ENCODE peak calls at places on chromosome 21, in ten cellular contexts. L is BJ; H is suprapubic skin; S is foreskin fibroblast; K is cardiac fibroblast; X is AG04450; Y is pancreas; V is CD8-positive, alpha-beta T cell; E is SK-N-SH; U is tibial artery. R is an unnamed sample.

GRCh38 chr21:46116189-46116845 is 18.4 kb downstream of the COL6A2 start:
- DNase-seq in L (no peak), H (peak), S (no peak), K (no peak), X (no peak), Y (no peak), V (no peak), E (peak), U (peak), R (no peak)

GRCh38 chr21:43872549-43873198 is 7.7 kb downstream of the AGPAT3 start:
- DNase-seq in L (no peak), H (no peak), S (no peak), K (no peak), X (no peak), Y (no peak), V (no peak), E (no peak), U (no peak), R (no peak)

GRCh38 chr21:33558777-33559421 is 16.1 kb downstream of the SON start:
- DNase-seq in L (no peak), H (no peak), S (no peak), K (no peak), X (no peak), Y (no peak), V (no peak), E (no peak), U (no peak), R (no peak)

GRCh38 chr21:45938453-45938755 is 43.2 kb upstream of the COL6A1 start:
- DNase-seq in L (no peak), H (no peak), S (no peak), K (no peak), X (no peak), Y (no peak), V (no peak), E (peak), U (no peak), R (no peak)

GRCh38 chr21:45427331-45428271 is 22.6 kb downstream of the COL18A1 start:
- DNase-seq in L (peak), H (no peak), S (peak), K (peak), X (peak), Y (peak), V (no peak), E (no peak), U (peak), R (no peak)

GRCh38 chr21:30718239-30718909 is at the start of gene KRTAP21-3:
- DNase-seq in L (no peak), H (no peak), S (peak), K (no peak), X (no peak), Y (no peak), V (no peak), E (no peak), U (no peak), R (no peak)

GRCh38 chr21:36654796-36655325 is 44.1 kb upstream of the SIM2 start:
- DNase-seq in L (no peak), H (no peak), S (no peak), K (no peak), X (no peak), Y (no peak), V (no peak), E (no peak), U (no peak), R (no peak)

GRCh38 chr21:26405071-26405470 is 168.0 kb downstream of the CYYR1 start:
- DNase-seq in L (no peak), H (no peak), S (peak), K (peak), X (no peak), Y (no peak), V (no peak), E (no peak), U (no peak), R (no peak)

GRCh38 chr21:46100020-46100419 is 2.1 kb downstream of the COL6A2 start:
- DNase-seq in L (no peak), H (no peak), S (no peak), K (no peak), X (no peak), Y (no peak), V (no peak), E (no peak), U (no peak), R (no peak)

GRCh38 chr21:45074818-45075605 is 632 bp downstream of the ADARB1 start:
- DNase-seq in L (no peak), H (no peak), S (peak), K (no peak), X (no peak), Y (peak), V (no peak), E (peak), U (no peak), R (no peak)

GRCh38 chr21:31203371-31204054 is 140.5 kb downstream of the TIAM1 start:
- DNase-seq in L (no peak), H (no peak), S (peak), K (peak), X (no peak), Y (no peak), V (no peak), E (no peak), U (no peak), R (no peak)

GRCh38 chr21:38486221-38486620 is 12.1 kb downstream of the ERG start:
- DNase-seq in L (no peak), H (no peak), S (peak), K (peak), X (peak), Y (no peak), V (no peak), E (no peak), U (no peak), R (no peak)

GRCh38 chr21:37673801-37674575 is 242.3 kb downstream of the KCNJ6 start:
- DNase-seq in L (no peak), H (no peak), S (no peak), K (no peak), X (no peak), Y (no peak), V (no peak), E (no peak), U (no peak), R (no peak)

GRCh38 chr21:46425061-46425460 is 33.6 kb upstream of the DIP2A start:
- DNase-seq in L (no peak), H (no peak), S (no peak), K (no peak), X (no peak), Y (no peak), V (no peak), E (no peak), U (no peak), R (no peak)

GRCh38 chr21:44329971-44330681 is 9.1 kb downstream of the CFAP410 start:
- DNase-seq in L (no peak), H (no peak), S (no peak), K (no peak), X (no peak), Y (no peak), V (no peak), E (no peak), U (no peak), R (no peak)

GRCh38 chr21:45557611-45558043 is 15.4 kb upstream of the SLC19A1 start:
- DNase-seq in L (no peak), H (peak), S (no peak), K (no peak), X (no peak), Y (no peak), V (no peak), E (no peak), U (no peak), R (no peak)

GRCh38 chr21:44618504-44618903 is 6.6 kb downstream of the KRTAP10-8 start:
- DNase-seq in L (no peak), H (no peak), S (no peak), K (peak), X (no peak), Y (no peak), V (no peak), E (no peak), U (peak), R (peak)

GRCh38 chr21:42469272-42469671 is 26.8 kb downstream of the RSPH1 start:
- DNase-seq in L (no peak), H (no peak), S (no peak), K (no peak), X (no peak), Y (no peak), V (no peak), E (no peak), U (no peak), R (no peak)

GRCh38 chr21:38337793-38338192 is 81.0 kb downstream of the KCNJ15 start:
- DNase-seq in L (no peak), H (peak), S (no peak), K (no peak), X (no peak), Y (no peak), V (no peak), E (no peak), U (no peak), R (no peak)

GRCh38 chr21:45406801-45407628 is 2.0 kb downstream of the COL18A1 start:
- DNase-seq in L (no peak), H (no peak), S (no peak), K (no peak), X (no peak), Y (no peak), V (no peak), E (no peak), U (no peak), R (no peak)

GRCh38 chr21:29258626-29259335 is 39.9 kb upstream of the BACH1 start:
- DNase-seq in L (peak), H (no peak), S (peak), K (peak), X (peak), Y (no peak), V (no peak), E (no peak), U (no peak), R (no peak)

GRCh38 chr21:28776251-28776650 is 216.4 kb downstream of the LTN1 start:
- DNase-seq in L (no peak), H (no peak), S (peak), K (peak), X (peak), Y (no peak), V (no peak), E (no peak), U (no peak), R (no peak)

GRCh38 chr21:25925064-25925463 is 190.3 kb downstream of the GABPA start:
- DNase-seq in L (no peak), H (no peak), S (no peak), K (no peak), X (no peak), Y (no peak), V (no peak), E (no peak), U (no peak), R (no peak)

GRCh38 chr21:45363921-45364463 is 41.0 kb upstream of the COL18A1 start:
- DNase-seq in L (peak), H (peak), S (peak), K (peak), X (peak), Y (peak), V (no peak), E (no peak), U (peak), R (peak)

GRCh38 chr21:41634211-41634694 is 126.3 kb upstream of the TMPRSS2 start:
- DNase-seq in L (no peak), H (peak), S (no peak), K (no peak), X (no peak), Y (no peak), V (no peak), E (no peak), U (no peak), R (no peak)

DNA sequence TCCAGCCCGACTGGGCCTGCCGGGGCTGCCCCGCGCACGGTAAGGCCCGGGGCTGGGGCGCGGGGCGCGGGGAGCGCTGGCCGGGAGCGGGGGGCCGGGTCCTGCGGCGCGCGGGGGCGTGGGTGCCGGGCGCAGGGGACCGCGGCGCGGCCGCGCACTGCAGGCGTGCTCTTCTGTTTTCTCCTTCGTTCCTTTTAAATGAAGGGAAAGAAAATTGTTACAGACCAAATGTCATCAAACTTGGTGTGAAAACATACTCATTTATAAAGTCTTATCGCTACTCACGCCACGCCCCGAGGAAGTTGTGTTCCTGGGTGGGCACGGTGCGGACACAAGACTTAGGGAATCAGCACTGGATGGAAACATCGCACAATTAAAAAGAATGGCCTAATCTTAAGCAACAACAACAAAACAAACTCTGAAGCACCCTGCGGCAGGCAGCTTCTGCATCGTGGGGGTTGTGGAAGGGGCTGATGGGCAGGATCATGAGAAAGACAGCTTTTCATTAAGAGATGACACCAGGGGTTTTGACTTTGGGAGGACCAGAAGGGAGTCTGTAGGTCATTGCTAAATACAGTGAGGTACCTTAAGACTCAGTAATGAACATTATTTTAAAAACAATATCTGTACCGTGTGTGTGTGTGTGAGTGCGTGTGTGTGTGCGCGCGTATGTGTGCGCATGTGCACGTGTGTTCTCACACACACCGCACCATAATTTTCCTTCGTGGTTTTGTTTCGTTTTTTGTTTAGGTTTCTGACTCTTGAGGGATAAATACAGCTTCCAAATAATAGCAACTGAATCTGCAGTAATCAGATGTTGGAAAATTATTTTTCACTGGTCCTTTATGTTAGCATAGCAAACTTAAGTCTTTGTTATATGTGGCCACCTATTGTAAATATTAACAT is 542 bp downstream of the B3GALT5 start:
- DNase-seq in L (no peak), H (no peak), S (peak), K (no peak), X (no peak), Y (no peak), V (no peak), E (peak), U (no peak), R (no peak)
- H3K4me3 ChIP-seq in L (peak), H (peak), S (peak), K (no peak), X (peak), Y (peak), V (no peak), E (peak), U (peak), R (no peak)

GRCh38 chr21:32391755-32392154 is 1.1 kb downstream of the URB1 start:
- DNase-seq in L (no peak), H (no peak), S (no peak), K (no peak), X (no peak), Y (no peak), V (no peak), E (no peak), U (no peak), R (no peak)

GRCh38 chr21:32389337-32390015 is 3.3 kb downstream of the URB1 start:
- DNase-seq in L (no peak), H (no peak), S (peak), K (peak), X (no peak), Y (no peak), V (no peak), E (no peak), U (no peak), R (no peak)

GRCh38 chr21:32393677-32394001 is 827 bp upstream of the URB1 start:
- DNase-seq in L (no peak), H (no peak), S (no peak), K (no peak), X (no peak), Y (no peak), V (no peak), E (no peak), U (no peak), R (no peak)

GRCh38 chr21:32392299-32392879 is 423 bp downstream of the URB1 start:
- DNase-seq in L (no peak), H (no peak), S (no peak), K (no peak), X (no peak), Y (no peak), V (no peak), E (no peak), U (no peak), R (no peak)

GRCh38 chr21:32392880-32393676 is at the start of gene URB1:
- DNase-seq in L (no peak), H (peak), S (peak), K (peak), X (peak), Y (peak), V (peak), E (peak), U (peak), R (no peak)
- TF ChIP-seq CTCF in L (peak), H (no peak), S (no peak), K (no peak), X (no peak), Y (no peak), V (no peak), E (peak), U (no peak), R (peak)

DNA sequence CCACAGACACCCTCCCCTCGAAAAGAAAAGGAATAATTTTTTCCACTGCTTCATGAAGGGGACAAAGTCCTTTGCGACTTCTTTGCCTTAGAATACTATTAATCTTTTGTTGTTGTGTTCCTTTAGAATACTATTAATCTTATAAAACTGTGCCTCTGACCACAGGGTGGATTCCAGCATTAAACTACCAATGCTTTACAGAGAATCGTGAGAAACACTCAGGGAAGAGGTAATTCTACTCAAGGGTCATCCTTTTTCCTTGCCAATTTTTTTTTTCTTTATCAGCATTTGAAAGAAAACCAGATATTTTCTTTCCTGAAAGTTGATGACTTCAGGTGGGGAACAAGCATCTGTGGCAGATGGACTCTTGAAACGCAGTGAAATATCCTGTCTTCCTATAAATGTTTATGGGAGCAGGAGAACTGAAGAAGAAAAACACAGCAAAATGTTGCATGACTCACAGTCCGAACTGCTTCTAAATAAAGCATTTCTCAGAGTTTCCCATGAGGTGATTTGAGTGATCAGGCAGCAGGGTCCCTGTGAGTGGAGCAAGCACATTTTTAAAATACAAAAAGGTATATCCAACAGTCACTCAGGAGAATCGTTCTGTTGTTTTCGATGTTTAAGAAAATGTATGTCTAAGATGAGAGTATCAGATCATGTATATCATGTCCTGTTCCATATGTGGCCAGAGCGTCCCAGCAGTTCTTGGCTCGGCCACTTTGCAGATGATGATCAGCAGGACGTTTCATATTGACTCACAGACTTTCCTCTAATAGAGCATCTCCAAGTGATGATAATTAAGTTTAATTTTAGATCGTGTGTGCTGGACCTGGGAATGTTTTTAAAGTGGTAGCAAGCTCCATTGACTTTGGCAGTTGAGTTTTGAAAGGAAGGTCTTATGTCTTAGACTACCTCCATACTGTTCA is 154.3 kb upstream of the RUNX1 start:
- DNase-seq in L (peak), H (no peak), S (peak), K (peak), X (no peak), Y (no peak), V (no peak), E (no peak), U (no peak), R (no peak)
- H3K4me3 ChIP-seq in L (no peak), H (no peak), S (no peak), K (no peak), X (no peak), Y (no peak), V (no peak), E (no peak), U (no peak), R (no peak)

DNA sequence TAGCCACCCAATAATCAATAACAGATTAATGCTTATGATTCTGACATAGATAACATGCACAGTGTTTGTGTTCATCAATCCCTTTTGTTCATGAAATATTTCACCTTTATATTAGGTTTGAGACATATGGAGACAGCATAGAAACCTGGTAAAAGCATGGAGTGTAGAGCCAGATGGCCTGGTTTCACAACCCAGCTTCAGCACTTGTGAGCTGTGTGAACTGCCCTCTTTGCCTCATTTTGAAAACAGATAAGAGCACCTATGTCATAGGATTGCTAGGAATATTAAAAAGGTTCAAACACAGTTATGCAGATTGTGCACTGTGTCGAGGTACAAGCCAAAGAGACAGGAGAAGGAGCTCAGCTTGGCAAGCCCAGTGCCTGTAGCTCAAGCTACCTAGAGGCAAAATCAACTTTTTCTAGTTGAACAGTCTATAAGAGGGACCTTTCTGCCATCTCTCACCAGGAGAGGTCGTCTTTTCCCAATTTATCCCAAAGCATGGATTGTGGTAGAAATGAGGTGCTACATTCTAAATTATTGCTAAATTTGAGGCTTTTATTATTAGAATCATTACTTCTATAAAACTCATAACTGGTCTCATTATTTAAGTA is 5.0 kb downstream of the CHODL start:
- DNase-seq in L (no peak), H (no peak), S (no peak), K (no peak), X (no peak), Y (no peak), V (no peak), E (no peak), U (no peak), R (no peak)
- TF ChIP-seq CTCF in L (no peak), H (no peak), S (no peak), K (no peak), X (no peak), Y (no peak), V (no peak), E (peak), U (no peak), R (no peak)

GRCh38 chr21:16534408-16535099 is 804.8 kb downstream of the USP25 start:
- DNase-seq in L (no peak), H (peak), S (peak), K (peak), X (no peak), Y (peak), V (no peak), E (peak), U (peak), R (peak)
- H3K4me3 ChIP-seq in L (peak), H (peak), S (peak), K (peak), X (peak), Y (peak), V (no peak), E (peak), U (peak), R (peak)

R was measured in LNCaP clone FGC.